ENCODE peak calls at places on chromosomes 12 and 14, in seven cellular contexts. C, E, U, H, G, R and I are unnamed samples.

GRCh38 chr12:49131973-49132461 is 822 bp upstream of the TUBA1B start:
- DNase-seq in C (no peak), E (no peak), U (no peak), H (no peak), G (no peak), R (no peak), I (no peak)

GRCh38 chr14:37665951-37666350 is 70.5 kb downstream of the TTC6 start:
- DNase-seq in C (no peak), E (no peak), U (no peak), H (no peak), G (no peak), R (no peak), I (no peak)

GRCh38 chr14:61544448-61545202 is 150.7 kb upstream of the HIF1A start:
- DNase-seq in C (no peak), E (no peak), U (no peak), H (no peak), G (no peak), R (no peak), I (no peak)

GRCh38 chr12:58452546-58452945 is 467.8 kb downstream of the LRIG3 start:
- DNase-seq in C (peak; percentile 40), E (no peak), U (no peak), H (no peak), G (no peak), R (no peak), I (no peak)

GRCh38 chr14:100438678-100439592 is 115.8 kb downstream of the SLC25A47 start:
- DNase-seq in C (no peak), E (no peak), U (peak; percentile 64), H (peak; percentile 35), G (no peak), R (no peak), I (no peak)

GRCh38 chr12:93778306-93778705 is 101.1 kb downstream of the CRADD start:
- DNase-seq in C (peak; percentile 87), E (no peak), U (no peak), H (peak; percentile 71), G (peak; percentile 63), R (no peak), I (peak; percentile 80)

GRCh38 chr12:110983811-110984210 is 63.4 kb upstream of the MYL2 start:
- DNase-seq in C (no peak), E (no peak), U (no peak), H (no peak), G (no peak), R (no peak), I (no peak)

GRCh38 chr14:92341791-92342190 is 18.8 kb downstream of the SLC24A4 start:
- DNase-seq in C (no peak), E (no peak), U (no peak), H (no peak), G (no peak), R (no peak), I (no peak)

GRCh38 chr12:1611775-1612174 is 17.3 kb upstream of the WNT5B start:
- DNase-seq in C (peak; percentile 90), E (no peak), U (no peak), H (no peak), G (no peak), R (no peak), I (no peak)

GRCh38 chr12:67436230-67436629 is 167.1 kb downstream of the CAND1 start:
- DNase-seq in C (no peak), E (no peak), U (no peak), H (no peak), G (no peak), R (no peak), I (no peak)

GRCh38 chr14:61925043-61925442 is 162.8 kb downstream of the SNAPC1 start:
- DNase-seq in C (no peak), E (no peak), U (no peak), H (no peak), G (no peak), R (no peak), I (no peak)

GRCh38 chr12:5467941-5468340 is 36.0 kb downstream of the NTF3 start:
- DNase-seq in C (no peak), E (no peak), U (no peak), H (no peak), G (no peak), R (no peak), I (no peak)

GRCh38 chr14:99728981-99729451 is 44.9 kb downstream of the CYP46A1 start:
- DNase-seq in C (no peak), E (no peak), U (peak; percentile 41), H (no peak), G (no peak), R (no peak), I (peak; percentile 10)

GRCh38 chr12:66496595-66496994 is 182.3 kb downstream of the GRIP1 start:
- DNase-seq in C (no peak), E (no peak), U (no peak), H (no peak), G (no peak), R (no peak), I (no peak)

GRCh38 chr12:108193922-108194321 is 64.8 kb downstream of the WSCD2 start:
- DNase-seq in C (no peak), E (no peak), U (no peak), H (no peak), G (no peak), R (no peak), I (no peak)

GRCh38 chr12:29241821-29242591 is 92.9 kb downstream of the FAR2 start:
- DNase-seq in C (peak; percentile 67), E (no peak), U (no peak), H (peak; percentile 36), G (peak; percentile 16), R (no peak), I (no peak)

GRCh38 chr12:122974274-122974891 is 661 bp upstream of the OGFOD2 start:
- DNase-seq in C (peak; percentile 98), E (peak; percentile 96), U (peak; percentile 98), H (peak; percentile 98), G (peak; percentile 98), R (peak; percentile 97), I (peak; percentile 98)

GRCh38 chr12:45273717-45274271 is 57.9 kb downstream of the ANO6 start:
- DNase-seq in C (peak; percentile 85), E (no peak), U (no peak), H (peak; percentile 60), G (peak; percentile 61), R (no peak), I (peak; percentile 58)

GRCh38 chr12:15446798-15447197 is 124.5 kb downstream of the PTPRO start:
- DNase-seq in C (no peak), E (no peak), U (no peak), H (no peak), G (no peak), R (no peak), I (no peak)

GRCh38 chr12:93184664-93185368 is 192.9 kb upstream of the NUDT4 start:
- DNase-seq in C (no peak), E (no peak), U (no peak), H (no peak), G (no peak), R (no peak), I (no peak)

GRCh38 chr12:68962855-68963455 is 30.0 kb upstream of the CPM start:
- DNase-seq in C (no peak), E (no peak), U (no peak), H (no peak), G (no peak), R (no peak), I (no peak)

GRCh38 chr12:125683748-125684381 is 618.6 kb downstream of the AACS start:
- DNase-seq in C (no peak), E (no peak), U (peak; percentile 59), H (no peak), G (no peak), R (no peak), I (peak; percentile 57)

GRCh38 chr14:104968541-104969401 is 9.4 kb downstream of the AHNAK2 start:
- DNase-seq in C (no peak), E (no peak), U (peak; percentile 47), H (peak; percentile 36), G (no peak), R (no peak), I (peak; percentile 6)

GRCh38 chr14:95046711-95047681 is 110.3 kb downstream of the DICER1 start:
- DNase-seq in C (no peak), E (no peak), U (no peak), H (no peak), G (no peak), R (no peak), I (no peak)

GRCh38 chr14:24299255-24300191 is at the start of the genes DHRS1 and NOP9:
- DNase-seq in C (peak; percentile 64), E (peak; percentile 61), U (peak; percentile 94), H (peak; percentile 92), G (peak; percentile 91), R (peak; percentile 88), I (peak; percentile 92)

GRCh38 chr14:75399819-75400678 is 27.8 kb upstream of the JDP2 start:
- DNase-seq in C (peak; percentile 15), E (peak; percentile 37), U (peak; percentile 92), H (peak; percentile 91), G (peak; percentile 90), R (no peak), I (peak; percentile 96)

GRCh38 chr14:45785240-45785639 is 532.2 kb upstream of the MIS18BP1 start:
- DNase-seq in C (no peak), E (no peak), U (no peak), H (no peak), G (no peak), R (no peak), I (no peak)

GRCh38 chr14:104827173-104828055 is 26.5 kb downstream of the ZBTB42 start:
- DNase-seq in C (no peak), E (no peak), U (peak; percentile 65), H (no peak), G (peak; percentile 49), R (peak; percentile 50), I (no peak)